ENCODE peak calls at places on chromosomes 1 and 21, in seven cellular contexts. F is Panc1; Z is activated CD4-positive, alpha-beta T cell treated with anti-CD3 and anti-CD28 coated beads, Interleukin-2, amount 50 U/mL, for 48 hours; G is CD8-positive, alpha-beta T cell; O is uterus; V is ascending aorta; W is SJSA1. U is an unnamed sample.

GRCh38 chr1:217453816-217454215 is 177.1 kb downstream of the GPATCH2 start:
- DNase-seq in F (no peak), V (no peak), G (no peak), O (no peak), Z (no peak), W (no peak), U (no peak)

GRCh38 chr1:156816561-156817328 is at the start of gene SH2D2A:
- DNase-seq in O (no peak), G (peak; percentile 94), V (peak; percentile 55), F (no peak), Z (peak; percentile 91), W (no peak), U (peak; percentile 23)

GRCh38 chr1:98181041-98181764 is 260.4 kb upstream of the DPYD start:
- DNase-seq in F (no peak), G (no peak), Z (no peak), W (no peak), O (no peak), V (no peak), U (no peak)

GRCh38 chr1:50930965-50931737 is 28.9 kb downstream of the FAF1 start:
- DNase-seq in W (peak; percentile 60), V (no peak), F (no peak), Z (no peak), O (no peak), G (no peak), U (no peak)

GRCh38 chr1:174743654-174744561 is 255.8 kb upstream of the CACYBP start:
- DNase-seq in G (no peak), W (no peak), V (no peak), O (no peak), Z (no peak), F (peak; percentile 12), U (no peak)

GRCh38 chr1:245313581-245313980 is 158.8 kb downstream of the KIF26B start:
- DNase-seq in F (no peak), V (no peak), G (no peak), O (no peak), Z (no peak), W (no peak), U (no peak)

GRCh38 chr1:168687796-168688195 is 41.2 kb downstream of the DPT start:
- DNase-seq in F (no peak), V (no peak), W (no peak), Z (no peak), O (no peak), G (no peak), U (no peak)

GRCh38 chr1:182051938-182052337 is 9.6 kb downstream of the ZNF648 start:
- DNase-seq in F (no peak), Z (no peak), V (no peak), G (no peak), W (no peak), O (no peak), U (no peak)

GRCh38 chr1:245716561-245716960 is 561.8 kb downstream of the KIF26B start:
- DNase-seq in Z (no peak), O (no peak), W (no peak), F (no peak), V (no peak), G (no peak), U (no peak)

GRCh38 chr1:151972533-151973270 is 21.0 kb downstream of the S100A10 start:
- DNase-seq in F (no peak), O (peak; percentile 70), G (no peak), W (peak; percentile 67), Z (no peak), V (no peak), U (no peak)

GRCh38 chr1:241323510-241323909 is 33.5 kb downstream of the RGS7 start:
- DNase-seq in W (peak; percentile 45), O (no peak), Z (peak; percentile 9), G (no peak), F (no peak), V (no peak), U (no peak)

GRCh38 chr1:183583466-183583865 is 6.8 kb downstream of the NCF2 start:
- DNase-seq in O (no peak), G (no peak), Z (no peak), W (no peak), F (no peak), V (no peak), U (no peak)

GRCh38 chr1:45172015-45172414 is 34.4 kb downstream of the ZSWIM5 start:
- DNase-seq in Z (no peak), O (no peak), F (peak; percentile 5), V (no peak), G (no peak), W (no peak), U (no peak)

GRCh38 chr1:180615493-180616290 is 16.1 kb upstream of the XPR1 start:
- DNase-seq in F (no peak), O (no peak), V (no peak), Z (no peak), W (no peak), G (no peak), U (no peak)

GRCh38 chr1:56948403-56949023 is 17.3 kb downstream of the C8B start:
- DNase-seq in W (no peak), V (no peak), F (no peak), G (no peak), Z (no peak), O (no peak), U (no peak)

GRCh38 chr1:145868232-145868631 is 9.4 kb upstream of the PIAS3 start:
- DNase-seq in F (no peak), O (no peak), Z (no peak), G (no peak), V (no peak), W (no peak), U (no peak)

GRCh38 chr1:107076846-107077245 is 20.4 kb downstream of the PRMT6 start:
- DNase-seq in G (no peak), V (no peak), W (no peak), F (peak; percentile 74), Z (no peak), O (no peak), U (no peak)

GRCh38 chr1:6447818-6448748 is 17.9 kb downstream of the TNFRSF25 start:
- DNase-seq in Z (no peak), F (no peak), W (no peak), G (peak; percentile 69), V (no peak), O (no peak), U (no peak)

GRCh38 chr1:39214998-39215873 is 10.7 kb downstream of the MACF1 start:
- DNase-seq in V (no peak), Z (no peak), W (no peak), O (no peak), F (no peak), G (peak; percentile 31), U (no peak)

GRCh38 chr1:3498986-3499385 is 44.5 kb downstream of the ARHGEF16 start:
- DNase-seq in Z (no peak), O (no peak), G (no peak), F (no peak), W (no peak), V (no peak), U (no peak)

GRCh38 chr1:171509191-171509590 is 23.9 kb downstream of the PRRC2C start:
- DNase-seq in W (no peak), G (no peak), V (no peak), Z (no peak), O (no peak), F (no peak), U (no peak)

GRCh38 chr1:183580281-183580682 is 10.0 kb downstream of the NCF2 start:
- DNase-seq in W (no peak), Z (no peak), O (peak; percentile 21), V (peak; percentile 27), G (no peak), F (peak; percentile 33), U (no peak)

GRCh38 chr21:41369915-41370839 is 8.3 kb downstream of the MX2 start:
- DNase-seq in G (peak; percentile 53), W (no peak), O (peak; percentile 11), F (no peak), V (no peak), Z (peak; percentile 43), U (no peak)